ENCODE peak calls at places on chromosomes 7 and 10, in nine cellular contexts. One of them, this sample, is unnamed.

GRCh38 chr10:8133146-8133545 is 78.7 kb downstream of the GATA3 start:
- DNase-seq in SK-N-SH: no peak
- DNase-seq in upper lobe of left lung: no peak
- DNase-seq in A549: no peak
- DNase-seq in K562: no peak
- DNase-seq in sigmoid colon: no peak
- DNase-seq in tibial nerve: no peak
- DNase-seq in transverse colon: no peak
- DNase-seq in stomach: no peak
- DNase-seq in this sample: no peak

GRCh38 chr7:79434098-79434497 is 19.4 kb downstream of the MAGI2 start:
- DNase-seq in sigmoid colon: no peak
- DNase-seq in stomach: no peak
- DNase-seq in transverse colon: no peak
- DNase-seq in SK-N-SH: no peak
- DNase-seq in tibial nerve: no peak
- DNase-seq in A549: no peak
- DNase-seq in K562: no peak
- DNase-seq in upper lobe of left lung: no peak
- DNase-seq in this sample: no peak

GRCh38 chr7:143229054-143229790 is 7.4 kb downstream of the TAS2R40 start:
- DNase-seq in tibial nerve: no peak
- DNase-seq in stomach: no peak
- DNase-seq in A549: no peak
- DNase-seq in upper lobe of left lung: no peak
- DNase-seq in sigmoid colon: no peak
- DNase-seq in SK-N-SH: peak; percentile 17
- DNase-seq in K562: no peak
- DNase-seq in transverse colon: no peak
- DNase-seq in this sample: no peak

GRCh38 chr10:70925377-70926214 is 37.2 kb upstream of the PCBD1 start:
- DNase-seq in K562: peak; percentile 93
- DNase-seq in upper lobe of left lung: peak; percentile 34
- DNase-seq in stomach: peak; percentile 55
- DNase-seq in transverse colon: peak; percentile 41
- DNase-seq in SK-N-SH: peak; percentile 92
- DNase-seq in A549: peak; percentile 49
- DNase-seq in sigmoid colon: no peak
- DNase-seq in tibial nerve: peak; percentile 51
- DNase-seq in this sample: no peak

GRCh38 chr7:103988468-103989199 is 824 bp downstream of the RELN start:
- DNase-seq in stomach: no peak
- DNase-seq in tibial nerve: no peak
- DNase-seq in transverse colon: no peak
- DNase-seq in sigmoid colon: no peak
- DNase-seq in K562: no peak
- DNase-seq in A549: no peak
- DNase-seq in SK-N-SH: peak; percentile 60
- DNase-seq in upper lobe of left lung: no peak
- DNase-seq in this sample: no peak

GRCh38 chr7:18425873-18426520 is 69.6 kb upstream of the HDAC9 start:
- DNase-seq in SK-N-SH: no peak
- DNase-seq in stomach: no peak
- DNase-seq in K562: no peak
- DNase-seq in upper lobe of left lung: no peak
- DNase-seq in transverse colon: no peak
- DNase-seq in A549: no peak
- DNase-seq in sigmoid colon: no peak
- DNase-seq in tibial nerve: no peak
- DNase-seq in this sample: no peak

GRCh38 chr10:3656214-3656613 is 128.8 kb downstream of the KLF6 start:
- DNase-seq in upper lobe of left lung: no peak
- DNase-seq in transverse colon: no peak
- DNase-seq in A549: no peak
- DNase-seq in sigmoid colon: no peak
- DNase-seq in K562: no peak
- DNase-seq in tibial nerve: no peak
- DNase-seq in stomach: no peak
- DNase-seq in SK-N-SH: no peak
- DNase-seq in this sample: no peak

GRCh38 chr10:947051-947450 is 15.5 kb upstream of the LARP4B start:
- DNase-seq in upper lobe of left lung: no peak
- DNase-seq in sigmoid colon: no peak
- DNase-seq in tibial nerve: no peak
- DNase-seq in SK-N-SH: no peak
- DNase-seq in A549: no peak
- DNase-seq in stomach: no peak
- DNase-seq in K562: no peak
- DNase-seq in transverse colon: no peak
- DNase-seq in this sample: no peak

GRCh38 chr7:96414931-96415292 is 93.0 kb upstream of the SLC25A13 start:
- DNase-seq in A549: no peak
- DNase-seq in stomach: no peak
- DNase-seq in tibial nerve: peak; percentile 56
- DNase-seq in sigmoid colon: no peak
- DNase-seq in transverse colon: peak; percentile 12
- DNase-seq in upper lobe of left lung: peak; percentile 34
- DNase-seq in K562: peak; percentile 38
- DNase-seq in SK-N-SH: peak; percentile 51
- DNase-seq in this sample: no peak

GRCh38 chr7:17781491-17782215 is 158.6 kb downstream of the SNX13 start:
- DNase-seq in sigmoid colon: no peak
- DNase-seq in SK-N-SH: no peak
- DNase-seq in A549: no peak
- DNase-seq in transverse colon: no peak
- DNase-seq in K562: no peak
- DNase-seq in upper lobe of left lung: no peak
- DNase-seq in tibial nerve: no peak
- DNase-seq in stomach: no peak
- DNase-seq in this sample: no peak

GRCh38 chr7:40437936-40438634 is 303.3 kb downstream of the SUGCT start:
- DNase-seq in transverse colon: no peak
- DNase-seq in SK-N-SH: no peak
- DNase-seq in tibial nerve: no peak
- DNase-seq in sigmoid colon: no peak
- DNase-seq in upper lobe of left lung: no peak
- DNase-seq in K562: no peak
- DNase-seq in stomach: no peak
- DNase-seq in A549: no peak
- DNase-seq in this sample: no peak

GRCh38 chr10:114458955-114459354 is 54.7 kb upstream of the AFAP1L2 start:
- DNase-seq in upper lobe of left lung: peak; percentile 51
- DNase-seq in transverse colon: peak; percentile 50
- DNase-seq in K562: peak; percentile 12
- DNase-seq in stomach: peak; percentile 44
- DNase-seq in sigmoid colon: peak; percentile 68
- DNase-seq in SK-N-SH: peak; percentile 71
- DNase-seq in tibial nerve: no peak
- DNase-seq in A549: peak; percentile 40
- DNase-seq in this sample: peak; percentile 84

GRCh38 chr10:131685576-131685975 is 215.2 kb upstream of the PPP2R2D start:
- DNase-seq in A549: no peak
- DNase-seq in upper lobe of left lung: no peak
- DNase-seq in stomach: no peak
- DNase-seq in tibial nerve: no peak
- DNase-seq in transverse colon: no peak
- DNase-seq in K562: no peak
- DNase-seq in sigmoid colon: peak; percentile 42
- DNase-seq in SK-N-SH: no peak
- DNase-seq in this sample: no peak

GRCh38 chr7:18995811-18996400 is 121.5 kb downstream of the TWIST1 start:
- DNase-seq in transverse colon: no peak
- DNase-seq in upper lobe of left lung: no peak
- DNase-seq in SK-N-SH: peak; percentile 76
- DNase-seq in tibial nerve: no peak
- DNase-seq in sigmoid colon: no peak
- DNase-seq in K562: no peak
- DNase-seq in A549: no peak
- DNase-seq in stomach: no peak
- DNase-seq in this sample: no peak

GRCh38 chr7:44265733-44266132 is 59.7 kb downstream of the CAMK2B start:
- DNase-seq in tibial nerve: no peak
- DNase-seq in SK-N-SH: no peak
- DNase-seq in K562: no peak
- DNase-seq in stomach: no peak
- DNase-seq in A549: no peak
- DNase-seq in sigmoid colon: no peak
- DNase-seq in transverse colon: no peak
- DNase-seq in upper lobe of left lung: no peak
- DNase-seq in this sample: no peak

GRCh38 chr7:44264221-44264956 is 61.0 kb downstream of the CAMK2B start:
- DNase-seq in K562: no peak
- DNase-seq in sigmoid colon: no peak
- DNase-seq in stomach: no peak
- DNase-seq in transverse colon: no peak
- DNase-seq in tibial nerve: no peak
- DNase-seq in upper lobe of left lung: no peak
- DNase-seq in SK-N-SH: peak; percentile 89
- DNase-seq in A549: no peak
- DNase-seq in this sample: no peak

GRCh38 chr7:44262031-44262430 is 61.3 kb downstream of the YKT6 start:
- DNase-seq in sigmoid colon: no peak
- DNase-seq in K562: no peak
- DNase-seq in upper lobe of left lung: no peak
- DNase-seq in A549: no peak
- DNase-seq in tibial nerve: no peak
- DNase-seq in transverse colon: no peak
- DNase-seq in SK-N-SH: no peak
- DNase-seq in stomach: no peak
- DNase-seq in this sample: no peak

GRCh38 chr7:44261239-44261638 is 60.5 kb downstream of the YKT6 start:
- DNase-seq in upper lobe of left lung: no peak
- DNase-seq in stomach: no peak
- DNase-seq in SK-N-SH: no peak
- DNase-seq in tibial nerve: no peak
- DNase-seq in transverse colon: no peak
- DNase-seq in K562: no peak
- DNase-seq in sigmoid colon: no peak
- DNase-seq in A549: no peak
- DNase-seq in this sample: no peak

GRCh38 chr7:44263342-44264082 is 61.9 kb downstream of the CAMK2B start:
- DNase-seq in upper lobe of left lung: no peak
- DNase-seq in A549: no peak
- DNase-seq in sigmoid colon: no peak
- DNase-seq in K562: no peak
- DNase-seq in stomach: no peak
- DNase-seq in transverse colon: no peak
- DNase-seq in tibial nerve: no peak
- DNase-seq in SK-N-SH: no peak
- DNase-seq in this sample: no peak
- TF ChIP-seq CTCF in upper lobe of left lung: no peak
- TF ChIP-seq CTCF in A549: no peak
- TF ChIP-seq CTCF in sigmoid colon: no peak
- TF ChIP-seq CTCF in K562: no peak
- TF ChIP-seq CTCF in stomach: no peak
- TF ChIP-seq CTCF in transverse colon: no peak
- TF ChIP-seq CTCF in tibial nerve: no peak
- TF ChIP-seq CTCF in SK-N-SH: no peak
- TF ChIP-seq CTCF in this sample: no peak

GRCh38 chr10:99927719-99928280 is 81.9 kb downstream of the DNMBP start:
- DNase-seq in stomach: no peak
- DNase-seq in tibial nerve: peak; percentile 20
- DNase-seq in sigmoid colon: no peak
- DNase-seq in SK-N-SH: no peak
- DNase-seq in K562: no peak
- DNase-seq in A549: no peak
- DNase-seq in upper lobe of left lung: no peak
- DNase-seq in transverse colon: no peak
- DNase-seq in this sample: no peak
- TF ChIP-seq EP300 in stomach: no peak
- TF ChIP-seq EP300 in tibial nerve: peak; percentile 34
- TF ChIP-seq EP300 in sigmoid colon: no peak
- TF ChIP-seq EP300 in SK-N-SH: no peak
- TF ChIP-seq EP300 in K562: no peak
- TF ChIP-seq EP300 in A549: no peak
- TF ChIP-seq EP300 in upper lobe of left lung: no peak
- TF ChIP-seq EP300 in transverse colon: no peak
- TF ChIP-seq EP300 in this sample: no peak

DNA sequence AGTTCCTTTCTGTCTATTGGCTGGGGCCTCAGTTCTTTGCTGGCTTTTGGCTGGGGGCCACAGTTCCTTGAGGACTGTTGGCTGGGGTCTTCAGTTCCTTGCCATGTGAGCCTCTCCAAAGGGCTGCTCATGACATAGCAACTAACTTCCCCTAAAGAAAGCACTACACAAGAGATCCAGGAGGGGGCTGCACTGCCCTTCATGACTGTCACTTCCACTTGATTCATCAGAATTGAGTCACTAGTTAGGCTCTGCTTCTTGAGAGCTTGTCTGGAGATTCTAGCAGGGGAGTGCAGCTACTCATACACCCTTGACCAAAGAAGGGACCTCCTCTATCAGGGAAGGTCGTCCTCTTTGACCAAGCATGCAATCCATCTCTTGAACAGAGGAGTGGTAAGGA is 38.0 kb upstream of the MKX start:
- DNase-seq in K562: no peak
- DNase-seq in stomach: no peak
- DNase-seq in transverse colon: no peak
- DNase-seq in upper lobe of left lung: peak; percentile 27
- DNase-seq in SK-N-SH: no peak
- DNase-seq in A549: peak; percentile 3
- DNase-seq in tibial nerve: peak; percentile 12
- DNase-seq in sigmoid colon: no peak
- DNase-seq in this sample: no peak
- TF ChIP-seq CTCF in K562: peak; percentile 29
- TF ChIP-seq CTCF in stomach: no peak
- TF ChIP-seq CTCF in transverse colon: peak; percentile 12
- TF ChIP-seq CTCF in upper lobe of left lung: no peak
- TF ChIP-seq CTCF in SK-N-SH: peak; percentile 21
- TF ChIP-seq CTCF in A549: no peak
- TF ChIP-seq CTCF in tibial nerve: no peak
- TF ChIP-seq CTCF in sigmoid colon: no peak
- TF ChIP-seq CTCF in this sample: no peak

GRCh38 chr7:67343566-67343965 is 346.9 kb downstream of the TYW1 start:
- DNase-seq in A549: no peak
- DNase-seq in SK-N-SH: peak; percentile 67
- DNase-seq in sigmoid colon: peak; percentile 50
- DNase-seq in K562: no peak
- DNase-seq in upper lobe of left lung: no peak
- DNase-seq in transverse colon: no peak
- DNase-seq in stomach: no peak
- DNase-seq in tibial nerve: no peak
- DNase-seq in this sample: peak; percentile 10
- TF ChIP-seq EP300 in A549: no peak
- TF ChIP-seq EP300 in SK-N-SH: no peak
- TF ChIP-seq EP300 in sigmoid colon: no peak
- TF ChIP-seq EP300 in K562: no peak
- TF ChIP-seq EP300 in upper lobe of left lung: no peak
- TF ChIP-seq EP300 in transverse colon: no peak
- TF ChIP-seq EP300 in stomach: no peak
- TF ChIP-seq EP300 in tibial nerve: no peak
- TF ChIP-seq EP300 in this sample: no peak

GRCh38 chr10:27252267-27253000 is 11.8 kb upstream of the ACBD5 start:
- DNase-seq in upper lobe of left lung: peak; percentile 80
- DNase-seq in transverse colon: peak; percentile 83
- DNase-seq in tibial nerve: peak; percentile 57
- DNase-seq in A549: peak; percentile 36
- DNase-seq in sigmoid colon: no peak
- DNase-seq in K562: peak; percentile 81
- DNase-seq in stomach: peak; percentile 79
- DNase-seq in SK-N-SH: no peak
- DNase-seq in this sample: no peak
- TF ChIP-seq CTCF in upper lobe of left lung: peak; percentile 71
- TF ChIP-seq CTCF in transverse colon: no peak
- TF ChIP-seq CTCF in tibial nerve: peak; percentile 88
- TF ChIP-seq CTCF in A549: peak; percentile 48
- TF ChIP-seq CTCF in sigmoid colon: peak; percentile 77
- TF ChIP-seq CTCF in K562: peak; percentile 33
- TF ChIP-seq CTCF in stomach: no peak
- TF ChIP-seq CTCF in SK-N-SH: no peak
- TF ChIP-seq CTCF in this sample: peak; percentile 97

This sample was measured in esophagus muscularis mucosa.